ENCODE peak calls at places on chromosomes 12 and 14, in nine cellular contexts. I is cardiac muscle cell, M is H1, E is endodermal cell, O is PC-3, W is mammary epithelial cell, N is heart right ventricle, L is neural progenitor cell, D is IMR-90. J is an unnamed sample. For H3K27me3, the result is how much of the 10 kb centered on the place peaks cover.

GRCh38 chr14:76923422-76924362 is 97.5 kb downstream of the LRRC74A start:
- DNase-seq in I (no peak), M (peak), E (peak), O (no peak), W (no peak), N (no peak), L (peak), D (no peak), J (no peak)

GRCh38 chr14:105315211-105315721 is 718 bp downstream of the PACS2 start:
- DNase-seq in I (peak), M (peak), E (peak), O (peak), W (peak), N (no peak), L (peak), D (no peak), J (no peak)

GRCh38 chr12:121214171-121214777 is 4.3 kb downstream of the P2RX4 start:
- DNase-seq in I (no peak), M (no peak), E (no peak), O (no peak), W (peak), N (no peak), L (no peak), D (peak), J (no peak)

GRCh38 chr14:99946652-99947489 is 118.4 kb upstream of the EVL start:
- DNase-seq in I (peak), M (peak), E (peak), O (peak), W (no peak), N (peak), L (peak), D (no peak), J (no peak)

GRCh38 chr14:91919814-91920213 is 27.7 kb downstream of the FBLN5 start:
- DNase-seq in I (no peak), M (no peak), E (no peak), O (no peak), W (no peak), N (peak), L (no peak), D (peak), J (peak)

GRCh38 chr14:52783211-52783610 is 8.2 kb downstream of the GNPNAT1 start:
- DNase-seq in I (no peak), M (no peak), E (no peak), O (no peak), W (no peak), N (no peak), L (no peak), D (no peak), J (no peak)

GRCh38 chr12:47391566-47391965 is 311.8 kb upstream of the AMIGO2 start:
- DNase-seq in I (no peak), M (no peak), E (no peak), O (no peak), W (no peak), N (no peak), L (no peak), D (no peak), J (no peak)

GRCh38 chr12:86698581-86698980 is 442.4 kb upstream of the MGAT4C start:
- DNase-seq in I (no peak), M (no peak), E (no peak), O (no peak), W (no peak), N (no peak), L (no peak), D (peak), J (no peak)

GRCh38 chr12:120091371-120092090 is 25.0 kb downstream of the RAB35 start:
- DNase-seq in I (no peak), M (no peak), E (no peak), O (no peak), W (no peak), N (no peak), L (no peak), D (no peak), J (no peak)

GRCh38 chr14:81450100-81450531 is 50.0 kb upstream of the STON2 start:
- DNase-seq in I (no peak), M (no peak), E (peak), O (no peak), W (no peak), N (peak), L (peak), D (no peak), J (peak)

GRCh38 chr12:61713121-61713520 is 547.1 kb upstream of the USP15 start:
- DNase-seq in I (no peak), M (no peak), E (no peak), O (no peak), W (no peak), N (no peak), L (no peak), D (no peak), J (no peak)

GRCh38 chr12:51008329-51008728 is 17.9 kb downstream of the SLC11A2 start:
- DNase-seq in I (no peak), M (no peak), E (no peak), O (no peak), W (no peak), N (no peak), L (no peak), D (no peak), J (no peak)
- H3K27ac ChIP-seq in I (no peak), M (no peak), E (no peak), O (no peak), W (no peak), N (no peak), L (no peak), D (no peak), J (peak)

DNA sequence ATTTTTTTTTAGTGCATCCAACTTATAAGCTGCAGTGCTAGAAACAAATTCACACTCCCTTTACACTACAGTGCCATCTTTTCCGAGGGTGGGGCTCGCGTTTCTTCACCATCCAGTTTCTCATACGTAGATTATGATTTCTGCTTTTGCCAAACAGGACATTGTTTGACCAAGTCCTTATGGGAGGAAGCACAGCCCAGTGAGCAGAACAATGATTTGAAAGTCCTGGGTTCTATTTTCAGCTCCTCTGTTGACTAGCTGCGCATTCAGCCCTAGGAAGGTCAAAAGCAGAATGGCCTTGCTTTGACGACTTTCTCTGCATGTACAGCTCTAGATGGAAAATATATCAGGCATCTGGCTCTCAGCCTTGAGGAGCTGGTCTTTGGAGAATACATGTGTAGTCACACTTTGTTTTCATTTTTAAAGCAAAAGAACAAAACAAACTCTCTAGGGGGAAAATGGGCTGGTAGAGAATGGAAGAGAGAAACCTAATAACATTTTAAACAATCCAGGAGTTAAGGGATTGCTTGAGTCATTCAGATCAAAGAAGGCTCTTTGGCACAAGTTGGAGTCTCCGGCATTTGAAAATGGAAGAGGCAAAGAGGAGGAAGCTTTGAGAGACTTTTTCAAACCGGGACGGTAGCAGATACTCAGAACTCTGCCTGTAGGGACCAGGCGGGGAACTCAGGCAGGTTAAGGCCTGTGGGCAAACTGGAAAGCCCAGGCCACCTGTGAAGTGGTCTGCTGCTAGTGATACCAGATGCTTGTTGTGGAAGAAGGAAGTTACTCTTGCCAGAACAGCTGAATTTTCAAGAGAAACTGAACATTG is 257.3 kb upstream of the PLEKHG7 start:
- DNase-seq in I (no peak), M (no peak), E (no peak), O (no peak), W (peak), N (no peak), L (no peak), D (no peak), J (peak)
- H3K27me3 ChIP-seq in I (under half), M (under half), E (under half), O (under half), W (under half), N (under half), L (under half), D (under half), J (under half)

DNA sequence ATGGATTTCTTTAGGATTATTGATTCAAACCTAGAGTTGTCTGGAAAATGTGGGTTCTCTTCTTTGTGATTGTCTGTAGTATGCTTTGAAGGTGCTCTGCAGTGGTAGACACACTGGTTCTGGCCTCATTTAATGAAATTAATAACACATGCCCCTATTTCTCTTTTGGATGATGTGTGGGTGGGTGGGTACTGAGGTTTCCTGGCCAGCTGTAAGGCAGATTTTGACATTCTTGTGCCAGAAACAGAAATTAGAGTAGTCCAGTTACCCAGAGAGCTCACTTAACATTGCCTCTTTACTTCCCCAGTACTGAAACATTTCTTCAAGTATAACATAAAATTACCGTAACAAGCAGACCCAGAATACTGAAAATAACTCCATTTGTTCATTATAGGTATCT is 14.4 kb downstream of the TSFM start:
- DNase-seq in I (no peak), M (no peak), E (no peak), O (no peak), W (no peak), N (no peak), L (no peak), D (no peak), J (no peak)
- H3K27ac ChIP-seq in I (no peak), M (no peak), E (no peak), O (no peak), W (no peak), N (no peak), L (no peak), D (no peak), J (no peak)

GRCh38 chr12:94743174-94743573 is 92.8 kb upstream of the TMCC3 start:
- DNase-seq in I (no peak), M (no peak), E (no peak), O (no peak), W (peak), N (no peak), L (no peak), D (no peak), J (no peak)
- H3K27me3 ChIP-seq in I (under half), M (under half), E (under half), O (under half), W (under half), N (under half), L (under half), D (under half), J (under half)

GRCh38 chr12:15558915-15559528 is 230.2 kb downstream of the EPS8 start:
- DNase-seq in I (no peak), M (no peak), E (no peak), O (peak), W (peak), N (no peak), L (no peak), D (peak), J (no peak)

GRCh38 chr12:15562263-15562662 is 226.9 kb downstream of the EPS8 start:
- DNase-seq in I (no peak), M (no peak), E (no peak), O (no peak), W (no peak), N (no peak), L (no peak), D (no peak), J (no peak)

GRCh38 chr12:15563683-15564082 is 225.5 kb downstream of the EPS8 start:
- DNase-seq in I (no peak), M (no peak), E (no peak), O (no peak), W (peak), N (no peak), L (no peak), D (peak), J (no peak)
- H3K27ac ChIP-seq in I (no peak), M (no peak), E (no peak), O (no peak), W (no peak), N (peak), L (no peak), D (no peak), J (no peak)

GRCh38 chr12:17108877-17109520 is 503.0 kb upstream of the LMO3 start:
- DNase-seq in I (no peak), M (no peak), E (no peak), O (peak), W (no peak), N (no peak), L (no peak), D (no peak), J (no peak)
- H3K27me3 ChIP-seq in I (under half), M (under half), E (under half), O (under half), W (under half), N (under half), L (under half), D (under half), J (under half)

GRCh38 chr12:109098142-109098652 is 800 bp downstream of the UNG start:
- DNase-seq in I (peak), M (no peak), E (no peak), O (peak), W (no peak), N (peak), L (no peak), D (peak), J (peak)

GRCh38 chr12:109098671-109099070 is 1.3 kb downstream of the UNG start:
- DNase-seq in I (peak), M (no peak), E (no peak), O (no peak), W (peak), N (no peak), L (peak), D (no peak), J (no peak)

GRCh38 chr12:109099426-109100020 is 2.1 kb downstream of the UNG start:
- DNase-seq in I (no peak), M (no peak), E (no peak), O (no peak), W (no peak), N (no peak), L (no peak), D (no peak), J (no peak)

GRCh38 chr12:109105176-109105575 is 7.8 kb downstream of the UNG start:
- DNase-seq in I (no peak), M (no peak), E (no peak), O (no peak), W (no peak), N (no peak), L (no peak), D (no peak), J (no peak)

GRCh38 chr12:109102491-109102890 is 5.1 kb downstream of the UNG start:
- DNase-seq in I (no peak), M (no peak), E (no peak), O (no peak), W (no peak), N (no peak), L (no peak), D (no peak), J (no peak)
- H3K27ac ChIP-seq in I (no peak), M (no peak), E (no peak), O (no peak), W (no peak), N (no peak), L (no peak), D (no peak), J (no peak)

J was measured in right cardiac atrium.